ENCODE peak calls at places on chromosome 18, in seven cellular contexts. One of them, this sample, is unnamed.

GRCh38 chr18:69588301-69588700 is 187.6 kb downstream of the DOK6 start:
- DNase-seq in effector CD4-positive, alpha-beta T cell: no peak
- DNase-seq in HuH-7.5: no peak
- DNase-seq in activated T-helper 1 cell treated with Interleukin-2 at 50 U/mL for 16 hours: no peak
- DNase-seq in IMR-90: peak
- DNase-seq in stimulated activated CD8-positive, alpha-beta memory T cell treated with anti-CD3 and anti-CD28 coated beads, Interleukin-4, amount 100 ng/mL, for 24 hours: no peak
- DNase-seq in 8988T: no peak
- DNase-seq in this sample: no peak

GRCh38 chr18:10231220-10231619 is 223.2 kb upstream of the APCDD1 start:
- DNase-seq in effector CD4-positive, alpha-beta T cell: no peak
- DNase-seq in HuH-7.5: no peak
- DNase-seq in activated T-helper 1 cell treated with Interleukin-2 at 50 U/mL for 16 hours: no peak
- DNase-seq in IMR-90: no peak
- DNase-seq in stimulated activated CD8-positive, alpha-beta memory T cell treated with anti-CD3 and anti-CD28 coated beads, Interleukin-4, amount 100 ng/mL, for 24 hours: no peak
- DNase-seq in 8988T: no peak
- DNase-seq in this sample: no peak

GRCh38 chr18:31101148-31102019 is 837 bp downstream of the DSC2 start:
- DNase-seq in effector CD4-positive, alpha-beta T cell: no peak
- DNase-seq in HuH-7.5: peak
- DNase-seq in activated T-helper 1 cell treated with Interleukin-2 at 50 U/mL for 16 hours: no peak
- DNase-seq in IMR-90: no peak
- DNase-seq in stimulated activated CD8-positive, alpha-beta memory T cell treated with anti-CD3 and anti-CD28 coated beads, Interleukin-4, amount 100 ng/mL, for 24 hours: no peak
- DNase-seq in 8988T: peak
- DNase-seq in this sample: no peak

GRCh38 chr18:9328776-9329175 is 5.8 kb upstream of the TWSG1 start:
- DNase-seq in effector CD4-positive, alpha-beta T cell: no peak
- DNase-seq in HuH-7.5: no peak
- DNase-seq in activated T-helper 1 cell treated with Interleukin-2 at 50 U/mL for 16 hours: no peak
- DNase-seq in IMR-90: peak
- DNase-seq in stimulated activated CD8-positive, alpha-beta memory T cell treated with anti-CD3 and anti-CD28 coated beads, Interleukin-4, amount 100 ng/mL, for 24 hours: no peak
- DNase-seq in 8988T: no peak
- DNase-seq in this sample: no peak

GRCh38 chr18:23138470-23138869 is 3.2 kb downstream of the CABLES1 start:
- DNase-seq in effector CD4-positive, alpha-beta T cell: no peak
- DNase-seq in HuH-7.5: no peak
- DNase-seq in activated T-helper 1 cell treated with Interleukin-2 at 50 U/mL for 16 hours: no peak
- DNase-seq in IMR-90: no peak
- DNase-seq in stimulated activated CD8-positive, alpha-beta memory T cell treated with anti-CD3 and anti-CD28 coated beads, Interleukin-4, amount 100 ng/mL, for 24 hours: no peak
- DNase-seq in 8988T: no peak
- DNase-seq in this sample: no peak

GRCh38 chr18:24987271-24987932 is 364.6 kb downstream of the ZNF521 start:
- DNase-seq in effector CD4-positive, alpha-beta T cell: no peak
- DNase-seq in HuH-7.5: no peak
- DNase-seq in activated T-helper 1 cell treated with Interleukin-2 at 50 U/mL for 16 hours: no peak
- DNase-seq in IMR-90: peak
- DNase-seq in stimulated activated CD8-positive, alpha-beta memory T cell treated with anti-CD3 and anti-CD28 coated beads, Interleukin-4, amount 100 ng/mL, for 24 hours: no peak
- DNase-seq in 8988T: no peak
- DNase-seq in this sample: no peak

GRCh38 chr18:6414723-6415362 is at the start of gene L3MBTL4:
- DNase-seq in effector CD4-positive, alpha-beta T cell: no peak
- DNase-seq in HuH-7.5: no peak
- DNase-seq in activated T-helper 1 cell treated with Interleukin-2 at 50 U/mL for 16 hours: no peak
- DNase-seq in IMR-90: no peak
- DNase-seq in stimulated activated CD8-positive, alpha-beta memory T cell treated with anti-CD3 and anti-CD28 coated beads, Interleukin-4, amount 100 ng/mL, for 24 hours: no peak
- DNase-seq in 8988T: peak
- DNase-seq in this sample: no peak

GRCh38 chr18:51802589-51802988 is 537.4 kb upstream of the DCC start:
- DNase-seq in effector CD4-positive, alpha-beta T cell: no peak
- DNase-seq in HuH-7.5: no peak
- DNase-seq in activated T-helper 1 cell treated with Interleukin-2 at 50 U/mL for 16 hours: no peak
- DNase-seq in IMR-90: no peak
- DNase-seq in stimulated activated CD8-positive, alpha-beta memory T cell treated with anti-CD3 and anti-CD28 coated beads, Interleukin-4, amount 100 ng/mL, for 24 hours: no peak
- DNase-seq in 8988T: no peak
- DNase-seq in this sample: no peak

GRCh38 chr18:40608220-40608619 is 1346.8 kb upstream of the PIK3C3 start:
- DNase-seq in effector CD4-positive, alpha-beta T cell: no peak
- DNase-seq in HuH-7.5: no peak
- DNase-seq in activated T-helper 1 cell treated with Interleukin-2 at 50 U/mL for 16 hours: no peak
- DNase-seq in IMR-90: no peak
- DNase-seq in stimulated activated CD8-positive, alpha-beta memory T cell treated with anti-CD3 and anti-CD28 coated beads, Interleukin-4, amount 100 ng/mL, for 24 hours: no peak
- DNase-seq in 8988T: no peak
- DNase-seq in this sample: no peak

GRCh38 chr18:40877096-40877495 is 1077.9 kb upstream of the PIK3C3 start:
- DNase-seq in effector CD4-positive, alpha-beta T cell: no peak
- DNase-seq in HuH-7.5: no peak
- DNase-seq in activated T-helper 1 cell treated with Interleukin-2 at 50 U/mL for 16 hours: no peak
- DNase-seq in IMR-90: peak
- DNase-seq in stimulated activated CD8-positive, alpha-beta memory T cell treated with anti-CD3 and anti-CD28 coated beads, Interleukin-4, amount 100 ng/mL, for 24 hours: no peak
- DNase-seq in 8988T: no peak
- DNase-seq in this sample: no peak

GRCh38 chr18:46211816-46212215 is 107.6 kb downstream of the HAUS1 start:
- DNase-seq in effector CD4-positive, alpha-beta T cell: no peak
- DNase-seq in HuH-7.5: no peak
- DNase-seq in activated T-helper 1 cell treated with Interleukin-2 at 50 U/mL for 16 hours: no peak
- DNase-seq in IMR-90: peak
- DNase-seq in stimulated activated CD8-positive, alpha-beta memory T cell treated with anti-CD3 and anti-CD28 coated beads, Interleukin-4, amount 100 ng/mL, for 24 hours: no peak
- DNase-seq in 8988T: no peak
- DNase-seq in this sample: no peak

GRCh38 chr18:22283397-22283796 is 114.0 kb downstream of the GATA6 start:
- DNase-seq in effector CD4-positive, alpha-beta T cell: no peak
- DNase-seq in HuH-7.5: no peak
- DNase-seq in activated T-helper 1 cell treated with Interleukin-2 at 50 U/mL for 16 hours: no peak
- DNase-seq in IMR-90: peak
- DNase-seq in stimulated activated CD8-positive, alpha-beta memory T cell treated with anti-CD3 and anti-CD28 coated beads, Interleukin-4, amount 100 ng/mL, for 24 hours: no peak
- DNase-seq in 8988T: no peak
- DNase-seq in this sample: no peak

GRCh38 chr18:12463191-12463590 is 55.5 kb downstream of the PRELID3A start:
- DNase-seq in effector CD4-positive, alpha-beta T cell: no peak
- DNase-seq in HuH-7.5: no peak
- DNase-seq in activated T-helper 1 cell treated with Interleukin-2 at 50 U/mL for 16 hours: no peak
- DNase-seq in IMR-90: no peak
- DNase-seq in stimulated activated CD8-positive, alpha-beta memory T cell treated with anti-CD3 and anti-CD28 coated beads, Interleukin-4, amount 100 ng/mL, for 24 hours: no peak
- DNase-seq in 8988T: no peak
- DNase-seq in this sample: no peak

GRCh38 chr18:77308216-77308615 is 58.6 kb downstream of the GALR1 start:
- DNase-seq in effector CD4-positive, alpha-beta T cell: no peak
- DNase-seq in HuH-7.5: no peak
- DNase-seq in activated T-helper 1 cell treated with Interleukin-2 at 50 U/mL for 16 hours: no peak
- DNase-seq in IMR-90: no peak
- DNase-seq in stimulated activated CD8-positive, alpha-beta memory T cell treated with anti-CD3 and anti-CD28 coated beads, Interleukin-4, amount 100 ng/mL, for 24 hours: no peak
- DNase-seq in 8988T: no peak
- DNase-seq in this sample: no peak

GRCh38 chr18:36634573-36635216 is 194.1 kb downstream of the TPGS2 start:
- DNase-seq in effector CD4-positive, alpha-beta T cell: no peak
- DNase-seq in HuH-7.5: no peak
- DNase-seq in activated T-helper 1 cell treated with Interleukin-2 at 50 U/mL for 16 hours: no peak
- DNase-seq in IMR-90: no peak
- DNase-seq in stimulated activated CD8-positive, alpha-beta memory T cell treated with anti-CD3 and anti-CD28 coated beads, Interleukin-4, amount 100 ng/mL, for 24 hours: no peak
- DNase-seq in 8988T: no peak
- DNase-seq in this sample: no peak

GRCh38 chr18:46070683-46071614 is 1.1 kb downstream of the PSTPIP2 start:
- DNase-seq in effector CD4-positive, alpha-beta T cell: no peak
- DNase-seq in HuH-7.5: no peak
- DNase-seq in activated T-helper 1 cell treated with Interleukin-2 at 50 U/mL for 16 hours: no peak
- DNase-seq in IMR-90: no peak
- DNase-seq in stimulated activated CD8-positive, alpha-beta memory T cell treated with anti-CD3 and anti-CD28 coated beads, Interleukin-4, amount 100 ng/mL, for 24 hours: no peak
- DNase-seq in 8988T: no peak
- DNase-seq in this sample: no peak

GRCh38 chr18:7914834-7915670 is 347.9 kb downstream of the PTPRM start:
- DNase-seq in effector CD4-positive, alpha-beta T cell: no peak
- DNase-seq in HuH-7.5: no peak
- DNase-seq in activated T-helper 1 cell treated with Interleukin-2 at 50 U/mL for 16 hours: no peak
- DNase-seq in IMR-90: no peak
- DNase-seq in stimulated activated CD8-positive, alpha-beta memory T cell treated with anti-CD3 and anti-CD28 coated beads, Interleukin-4, amount 100 ng/mL, for 24 hours: no peak
- DNase-seq in 8988T: no peak
- DNase-seq in this sample: no peak

GRCh38 chr18:63956755-63957154 is 7.7 kb downstream of the HMSD start:
- DNase-seq in effector CD4-positive, alpha-beta T cell: no peak
- DNase-seq in HuH-7.5: no peak
- DNase-seq in activated T-helper 1 cell treated with Interleukin-2 at 50 U/mL for 16 hours: no peak
- DNase-seq in IMR-90: no peak
- DNase-seq in stimulated activated CD8-positive, alpha-beta memory T cell treated with anti-CD3 and anti-CD28 coated beads, Interleukin-4, amount 100 ng/mL, for 24 hours: no peak
- DNase-seq in 8988T: no peak
- DNase-seq in this sample: no peak

GRCh38 chr18:69402219-69402989 is 1.7 kb downstream of the DOK6 start:
- DNase-seq in effector CD4-positive, alpha-beta T cell: no peak
- DNase-seq in HuH-7.5: peak
- DNase-seq in activated T-helper 1 cell treated with Interleukin-2 at 50 U/mL for 16 hours: no peak
- DNase-seq in IMR-90: no peak
- DNase-seq in stimulated activated CD8-positive, alpha-beta memory T cell treated with anti-CD3 and anti-CD28 coated beads, Interleukin-4, amount 100 ng/mL, for 24 hours: no peak
- DNase-seq in 8988T: no peak
- DNase-seq in this sample: no peak

GRCh38 chr18:79393626-79394401 is 1.9 kb upstream of the NFATC1 start:
- DNase-seq in effector CD4-positive, alpha-beta T cell: peak
- DNase-seq in HuH-7.5: peak
- DNase-seq in activated T-helper 1 cell treated with Interleukin-2 at 50 U/mL for 16 hours: no peak
- DNase-seq in IMR-90: peak
- DNase-seq in stimulated activated CD8-positive, alpha-beta memory T cell treated with anti-CD3 and anti-CD28 coated beads, Interleukin-4, amount 100 ng/mL, for 24 hours: no peak
- DNase-seq in 8988T: peak
- DNase-seq in this sample: no peak

GRCh38 chr18:36757081-36757480 is 71.7 kb downstream of the TPGS2 start:
- DNase-seq in effector CD4-positive, alpha-beta T cell: no peak
- DNase-seq in HuH-7.5: peak
- DNase-seq in activated T-helper 1 cell treated with Interleukin-2 at 50 U/mL for 16 hours: no peak
- DNase-seq in IMR-90: peak
- DNase-seq in stimulated activated CD8-positive, alpha-beta memory T cell treated with anti-CD3 and anti-CD28 coated beads, Interleukin-4, amount 100 ng/mL, for 24 hours: no peak
- DNase-seq in 8988T: peak
- DNase-seq in this sample: no peak

GRCh38 chr18:66874375-66874774 is 270.5 kb upstream of the CDH19 start:
- DNase-seq in effector CD4-positive, alpha-beta T cell: no peak
- DNase-seq in HuH-7.5: no peak
- DNase-seq in activated T-helper 1 cell treated with Interleukin-2 at 50 U/mL for 16 hours: no peak
- DNase-seq in IMR-90: no peak
- DNase-seq in stimulated activated CD8-positive, alpha-beta memory T cell treated with anti-CD3 and anti-CD28 coated beads, Interleukin-4, amount 100 ng/mL, for 24 hours: no peak
- DNase-seq in 8988T: no peak
- DNase-seq in this sample: no peak

GRCh38 chr18:38402509-38402908 is 836.9 kb upstream of the CELF4 start:
- DNase-seq in effector CD4-positive, alpha-beta T cell: no peak
- DNase-seq in HuH-7.5: no peak
- DNase-seq in activated T-helper 1 cell treated with Interleukin-2 at 50 U/mL for 16 hours: no peak
- DNase-seq in IMR-90: no peak
- DNase-seq in stimulated activated CD8-positive, alpha-beta memory T cell treated with anti-CD3 and anti-CD28 coated beads, Interleukin-4, amount 100 ng/mL, for 24 hours: no peak
- DNase-seq in 8988T: no peak
- DNase-seq in this sample: no peak

GRCh38 chr18:11148655-11149440 is 521 bp downstream of the PIEZO2 start:
- DNase-seq in effector CD4-positive, alpha-beta T cell: no peak
- DNase-seq in HuH-7.5: no peak
- DNase-seq in activated T-helper 1 cell treated with Interleukin-2 at 50 U/mL for 16 hours: no peak
- DNase-seq in IMR-90: no peak
- DNase-seq in stimulated activated CD8-positive, alpha-beta memory T cell treated with anti-CD3 and anti-CD28 coated beads, Interleukin-4, amount 100 ng/mL, for 24 hours: no peak
- DNase-seq in 8988T: no peak
- DNase-seq in this sample: no peak

GRCh38 chr18:78721986-78722385 is 257.6 kb upstream of the SALL3 start:
- DNase-seq in effector CD4-positive, alpha-beta T cell: no peak
- DNase-seq in HuH-7.5: no peak
- DNase-seq in activated T-helper 1 cell treated with Interleukin-2 at 50 U/mL for 16 hours: no peak
- DNase-seq in IMR-90: no peak
- DNase-seq in stimulated activated CD8-positive, alpha-beta memory T cell treated with anti-CD3 and anti-CD28 coated beads, Interleukin-4, amount 100 ng/mL, for 24 hours: no peak
- DNase-seq in 8988T: no peak
- DNase-seq in this sample: no peak

GRCh38 chr18:58512161-58512581 is 116.7 kb downstream of the ALPK2 start:
- DNase-seq in effector CD4-positive, alpha-beta T cell: no peak
- DNase-seq in HuH-7.5: no peak
- DNase-seq in activated T-helper 1 cell treated with Interleukin-2 at 50 U/mL for 16 hours: no peak
- DNase-seq in IMR-90: no peak
- DNase-seq in stimulated activated CD8-positive, alpha-beta memory T cell treated with anti-CD3 and anti-CD28 coated beads, Interleukin-4, amount 100 ng/mL, for 24 hours: no peak
- DNase-seq in 8988T: no peak
- DNase-seq in this sample: no peak

GRCh38 chr18:73254564-73254963 is 386.8 kb upstream of the NETO1 start:
- DNase-seq in effector CD4-positive, alpha-beta T cell: no peak
- DNase-seq in HuH-7.5: no peak
- DNase-seq in activated T-helper 1 cell treated with Interleukin-2 at 50 U/mL for 16 hours: no peak
- DNase-seq in IMR-90: no peak
- DNase-seq in stimulated activated CD8-positive, alpha-beta memory T cell treated with anti-CD3 and anti-CD28 coated beads, Interleukin-4, amount 100 ng/mL, for 24 hours: no peak
- DNase-seq in 8988T: no peak
- DNase-seq in this sample: no peak

GRCh38 chr18:4858378-4859127 is 338.5 kb downstream of the AKAIN1 start:
- DNase-seq in effector CD4-positive, alpha-beta T cell: no peak
- DNase-seq in HuH-7.5: no peak
- DNase-seq in activated T-helper 1 cell treated with Interleukin-2 at 50 U/mL for 16 hours: no peak
- DNase-seq in IMR-90: no peak
- DNase-seq in stimulated activated CD8-positive, alpha-beta memory T cell treated with anti-CD3 and anti-CD28 coated beads, Interleukin-4, amount 100 ng/mL, for 24 hours: no peak
- DNase-seq in 8988T: no peak
- DNase-seq in this sample: no peak

GRCh38 chr18:2009957-2010697 is 561.2 kb downstream of the METTL4 start:
- DNase-seq in effector CD4-positive, alpha-beta T cell: no peak
- DNase-seq in HuH-7.5: no peak
- DNase-seq in activated T-helper 1 cell treated with Interleukin-2 at 50 U/mL for 16 hours: no peak
- DNase-seq in IMR-90: no peak
- DNase-seq in stimulated activated CD8-positive, alpha-beta memory T cell treated with anti-CD3 and anti-CD28 coated beads, Interleukin-4, amount 100 ng/mL, for 24 hours: no peak
- DNase-seq in 8988T: no peak
- DNase-seq in this sample: no peak

GRCh38 chr18:75265872-75266271 is 55.3 kb downstream of the TSHZ1 start:
- DNase-seq in effector CD4-positive, alpha-beta T cell: no peak
- DNase-seq in HuH-7.5: no peak
- DNase-seq in activated T-helper 1 cell treated with Interleukin-2 at 50 U/mL for 16 hours: no peak
- DNase-seq in IMR-90: no peak
- DNase-seq in stimulated activated CD8-positive, alpha-beta memory T cell treated with anti-CD3 and anti-CD28 coated beads, Interleukin-4, amount 100 ng/mL, for 24 hours: no peak
- DNase-seq in 8988T: no peak
- DNase-seq in this sample: no peak

This sample was measured in T-helper 17 cell.